ENCODE peak calls at places on chromosomes 12 and 14, in nine cellular contexts. P is COR-L47; Z is stimulated activated CD4-positive, alpha-beta T cell treated with anti-CD3 and anti-CD28 coated beads, Interleukin-2, amount 100 ng/mL, for 48 hours; R is germinal center; W is pons; H is retinal pigment epithelial cell; T is HFFc6; L is stomach; U is aorta. I is an unnamed sample.

GRCh38 chr12:21893924-21894323 is 47.3 kb downstream of the ABCC9 start:
- DNase-seq in P (no peak), R (no peak), W (no peak), T (no peak), H (no peak), L (no peak), U (no peak), Z (no peak), I (no peak)

GRCh38 chr14:89276424-89276975 is 140.5 kb downstream of the FOXN3 start:
- DNase-seq in P (no peak), T (no peak), Z (peak; percentile 66), U (no peak), R (no peak), L (no peak), W (no peak), H (no peak), I (peak; percentile 33)

GRCh38 chr12:44794867-44795266 is 81.2 kb downstream of the NELL2 start:
- DNase-seq in H (no peak), R (no peak), Z (no peak), T (no peak), L (no peak), P (no peak), W (no peak), U (no peak), I (no peak)

GRCh38 chr12:50221228-50222008 is 54.2 kb upstream of the CERS5 start:
- DNase-seq in L (no peak), T (peak; percentile 68), W (peak; percentile 80), P (no peak), U (no peak), R (no peak), H (no peak), Z (no peak), I (no peak)

GRCh38 chr12:96070670-96071279 is 35.4 kb upstream of the LTA4H start:
- DNase-seq in U (no peak), R (peak; percentile 60), H (no peak), T (no peak), W (peak; percentile 30), Z (no peak), L (no peak), P (peak; percentile 15), I (peak; percentile 13)

GRCh38 chr14:29144598-29144997 is 378.0 kb downstream of the FOXG1 start:
- DNase-seq in Z (no peak), R (no peak), P (no peak), U (no peak), T (peak; percentile 90), L (no peak), W (no peak), H (no peak), I (no peak)

GRCh38 chr14:66782853-66783252 is 274.9 kb downstream of the GPHN start:
- DNase-seq in P (no peak), T (no peak), W (no peak), H (no peak), U (no peak), Z (no peak), L (no peak), R (no peak), I (no peak)

GRCh38 chr14:68501621-68502052 is 291.2 kb downstream of the ZFP36L1 start:
- DNase-seq in T (no peak), P (no peak), U (peak; percentile 75), Z (no peak), R (no peak), L (peak; percentile 74), H (no peak), W (no peak), I (no peak)

GRCh38 chr12:42326466-42327226 is 679 bp downstream of the PPHLN1 start:
- DNase-seq in T (peak; percentile 8), L (no peak), Z (no peak), H (no peak), R (peak; percentile 39), W (peak; percentile 29), U (no peak), P (no peak), I (peak; percentile 9)

GRCh38 chr14:93343797-93344196 is 3.2 kb upstream of the COX8C start:
- DNase-seq in H (no peak), R (no peak), Z (no peak), P (peak; percentile 56), W (no peak), T (no peak), U (no peak), L (no peak), I (no peak)

GRCh38 chr12:94710933-94711332 is 60.6 kb upstream of the TMCC3 start:
- DNase-seq in R (peak; percentile 60), Z (peak; percentile 3), U (no peak), W (peak; percentile 39), L (no peak), T (peak; percentile 19), H (no peak), P (peak; percentile 9), I (peak; percentile 50)

GRCh38 chr12:93376436-93377251 is 1.1 kb upstream of the NUDT4 start:
- DNase-seq in R (no peak), L (no peak), W (peak; percentile 68), P (no peak), T (no peak), Z (no peak), U (peak; percentile 71), H (no peak), I (peak; percentile 51)

GRCh38 chr12:86623267-86623666 is 367.1 kb upstream of the MGAT4C start:
- DNase-seq in T (no peak), W (no peak), R (no peak), P (no peak), H (no peak), U (no peak), Z (no peak), L (no peak), I (no peak)

GRCh38 chr14:57008534-57008933 is 198.3 kb upstream of the OTX2 start:
- DNase-seq in H (peak; percentile 30), R (no peak), U (no peak), L (no peak), W (no peak), P (no peak), T (no peak), Z (no peak), I (no peak)

GRCh38 chr12:127293507-127294310 is 973.3 kb upstream of the TMEM132C start:
- DNase-seq in P (peak; percentile 16), Z (peak; percentile 37), W (peak; percentile 51), R (no peak), U (peak; percentile 69), L (peak; percentile 48), T (peak; percentile 61), H (no peak), I (peak; percentile 55)

GRCh38 chr14:103846569-103847438 is 571 bp downstream of the PPP1R13B start:
- DNase-seq in P (no peak), H (no peak), T (no peak), W (no peak), L (peak; percentile 60), Z (no peak), R (peak; percentile 51), U (no peak), I (peak; percentile 52)

GRCh38 chr14:99604766-99605298 is 825 bp upstream of the CCDC85C start:
- DNase-seq in P (peak; percentile 62), W (no peak), H (no peak), R (peak; percentile 48), T (no peak), Z (no peak), U (peak; percentile 61), L (no peak), I (peak; percentile 33)

GRCh38 chr12:7879246-7879645 is 6.5 kb upstream of the SLC2A14 start:
- DNase-seq in H (no peak), U (no peak), R (no peak), W (no peak), P (no peak), L (no peak), T (no peak), Z (no peak), I (no peak)

GRCh38 chr14:70993931-70994330 is 86.7 kb downstream of the PCNX1 start:
- DNase-seq in H (no peak), L (no peak), P (no peak), W (no peak), R (no peak), U (no peak), Z (no peak), T (no peak), I (no peak)

GRCh38 chr12:27319394-27319793 is 13.2 kb upstream of the BMAL2 start:
- DNase-seq in U (no peak), R (no peak), W (no peak), H (no peak), T (peak; percentile 66), P (no peak), L (no peak), Z (no peak), I (no peak)

GRCh38 chr14:80364274-80364673 is 153.0 kb upstream of the DIO2 start:
- DNase-seq in U (no peak), Z (no peak), P (peak; percentile 27), T (peak; percentile 5), H (no peak), W (no peak), L (no peak), R (no peak), I (no peak)

GRCh38 chr12:78331764-78332163 is 501.1 kb downstream of the NAV3 start:
- DNase-seq in R (no peak), U (no peak), T (no peak), W (peak; percentile 65), L (no peak), H (no peak), P (no peak), Z (no peak), I (no peak)

GRCh38 chr12:86837246-86837645 is 581.1 kb upstream of the MGAT4C start:
- DNase-seq in W (no peak), P (no peak), U (no peak), R (no peak), H (no peak), Z (no peak), L (no peak), T (no peak), I (no peak)

GRCh38 chr14:67950386-67950785 is 130.8 kb downstream of the RAD51B start:
- DNase-seq in P (no peak), L (no peak), R (no peak), T (no peak), W (no peak), H (no peak), Z (no peak), U (no peak), I (no peak)

GRCh38 chr12:80230068-80230467 is 130.7 kb downstream of the OTOGL start:
- DNase-seq in U (no peak), R (no peak), W (no peak), L (no peak), Z (no peak), T (no peak), P (no peak), H (peak; percentile 33), I (no peak)

GRCh38 chr14:33686218-33686617 is 264.7 kb downstream of the EGLN3 start:
- DNase-seq in H (no peak), T (peak; percentile 88), W (no peak), R (no peak), L (no peak), U (no peak), P (no peak), Z (no peak), I (no peak)

GRCh38 chr14:68463705-68464104 is 329.2 kb downstream of the ZFP36L1 start:
- DNase-seq in W (no peak), T (no peak), Z (no peak), L (no peak), U (no peak), P (no peak), H (no peak), R (no peak), I (no peak)

GRCh38 chr14:76639606-76640272 is 121.5 kb upstream of the VASH1 start:
- DNase-seq in L (no peak), U (no peak), Z (no peak), P (no peak), H (no peak), T (no peak), W (no peak), R (no peak), I (no peak)

GRCh38 chr14:34093878-34094277 is 143.0 kb upstream of the EGLN3 start:
- DNase-seq in Z (no peak), T (no peak), H (no peak), U (no peak), R (no peak), P (no peak), L (no peak), W (no peak), I (no peak)

GRCh38 chr14:102630405-102630804 is 38.0 kb downstream of the RCOR1 start:
- DNase-seq in H (no peak), Z (no peak), P (no peak), R (no peak), L (no peak), U (no peak), W (no peak), T (no peak), I (no peak)

GRCh38 chr14:105317546-105317945 is 3.0 kb downstream of the PACS2 start:
- DNase-seq in W (peak; percentile 75), H (no peak), R (no peak), L (no peak), U (peak; percentile 77), Z (no peak), P (no peak), T (peak; percentile 77), I (no peak)

I was measured in transverse colon.